ENCODE peak calls at places on chromosomes 12 and 14, in eight cellular contexts. E, Z, X, W, Y, J, I and A are unnamed samples.

GRCh38 chr12:5900533-5901255 is 44.4 kb downstream of the ANO2 start:
- DNase-seq in Z (no peak), Y (no peak), X (no peak), J (no peak), I (no peak), W (no peak), E (no peak), A (no peak)

GRCh38 chr14:23478109-23478698 is 8.7 kb downstream of the NGDN start:
- DNase-seq in Z (peak), I (peak), E (peak), X (peak), W (peak), Y (peak), J (peak), A (peak)

GRCh38 chr12:49020441-49020840 is 1.9 kb upstream of the PRKAG1 start:
- DNase-seq in Z (no peak), W (no peak), E (no peak), J (no peak), I (no peak), Y (no peak), X (no peak), A (no peak)

GRCh38 chr12:26044007-26044394 is 80.8 kb downstream of the BHLHE41 start:
- DNase-seq in W (peak), I (no peak), Y (no peak), J (no peak), Z (no peak), X (no peak), E (no peak), A (no peak)

GRCh38 chr12:79206871-79207270 is 342.3 kb downstream of the SYT1 start:
- DNase-seq in E (no peak), I (no peak), Z (no peak), J (no peak), W (no peak), Y (no peak), X (no peak), A (no peak)

GRCh38 chr12:65728913-65729793 is 95.1 kb upstream of the HMGA2 start:
- DNase-seq in I (no peak), Y (no peak), Z (no peak), E (no peak), W (no peak), J (peak), X (peak), A (peak)

GRCh38 chr14:65403231-65403630 is 9.3 kb upstream of the FUT8 start:
- DNase-seq in E (no peak), Y (no peak), J (no peak), W (peak), Z (no peak), I (no peak), X (no peak), A (no peak)

GRCh38 chr14:96297999-96298398 is 42.0 kb downstream of the BDKRB1 start:
- DNase-seq in X (no peak), W (no peak), Z (no peak), J (no peak), Y (no peak), I (no peak), E (no peak), A (no peak)

GRCh38 chr12:75479963-75480461 is 543 bp upstream of the GLIPR1 start:
- DNase-seq in I (no peak), E (peak), W (no peak), Y (no peak), J (no peak), Z (no peak), X (no peak), A (no peak)

GRCh38 chr12:70049596-70050360 is 193.5 kb upstream of the CNOT2 start:
- DNase-seq in Y (no peak), I (no peak), X (no peak), J (no peak), Z (no peak), W (no peak), E (no peak), A (no peak)

DNA sequence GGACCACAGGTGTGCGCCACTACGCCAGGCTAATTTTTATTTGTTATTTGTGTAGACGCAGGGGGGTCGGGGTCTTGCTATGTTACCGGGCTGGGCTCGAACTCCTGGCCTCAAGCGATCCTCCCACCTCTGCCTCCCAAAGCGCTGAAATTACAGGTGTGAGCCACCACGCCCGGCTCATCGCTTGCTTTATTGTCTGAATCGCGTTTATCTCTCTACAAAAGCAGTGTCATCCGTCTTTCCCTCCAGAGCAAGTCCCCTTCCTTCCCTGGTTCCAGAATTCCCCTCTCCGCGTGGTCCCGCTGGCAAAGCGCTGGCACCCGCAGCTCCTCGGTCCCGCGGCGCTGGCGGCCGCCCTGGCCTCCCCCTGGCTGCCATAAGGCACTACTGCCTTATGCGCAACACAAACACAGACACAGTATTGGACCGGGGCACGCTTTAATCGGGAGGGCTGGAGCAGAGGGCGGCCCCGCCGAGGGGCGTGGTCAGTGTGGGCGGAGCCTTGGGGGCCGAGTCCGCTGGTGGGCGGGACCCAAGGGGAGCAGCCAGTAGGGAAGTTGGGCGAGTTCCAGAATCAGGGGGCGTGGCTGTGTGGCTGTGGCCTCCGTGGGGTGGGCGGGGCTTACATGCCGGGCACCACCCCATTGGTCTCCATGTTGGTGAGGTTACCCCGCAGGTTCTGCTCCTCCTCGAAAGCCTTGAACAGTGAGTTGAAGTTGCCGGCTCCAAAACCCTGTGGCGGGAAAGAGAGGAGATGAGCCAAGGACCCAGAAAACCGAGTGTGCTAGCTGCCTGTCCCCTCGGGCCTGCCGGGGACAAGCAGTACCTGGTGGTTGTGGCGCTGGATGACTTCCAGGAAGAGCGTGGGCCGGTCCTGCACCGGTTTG is 19.3 kb downstream of the HPD start:
- DNase-seq in Z (peak), Y (peak), E (peak), I (peak), J (peak), W (peak), X (peak), A (peak)
- TF ChIP-seq CTCF in Z (no peak), Y (peak), E (peak), I (peak), J (peak), W (peak), X (no peak), A (peak)

GRCh38 chr12:126210026-126210425 is 1144.8 kb downstream of the AACS start:
- DNase-seq in X (no peak), I (no peak), Y (no peak), E (no peak), J (no peak), Z (no peak), W (peak), A (no peak)

GRCh38 chr12:126212827-126213226 is 1147.6 kb downstream of the AACS start:
- DNase-seq in W (no peak), Z (no peak), Y (no peak), I (no peak), X (no peak), E (no peak), J (no peak), A (no peak)

GRCh38 chr12:126210448-126210847 is 1145.2 kb downstream of the AACS start:
- DNase-seq in I (no peak), X (no peak), J (no peak), Z (no peak), E (no peak), W (peak), Y (no peak), A (no peak)
- TF ChIP-seq CTCF in I (no peak), X (no peak), J (no peak), Z (no peak), E (no peak), W (no peak), Y (no peak), A (no peak)

GRCh38 chr12:99390707-99391106 is 256.8 kb upstream of the GARIN6 start:
- DNase-seq in X (peak), I (no peak), Y (no peak), E (no peak), Z (no peak), W (no peak), J (no peak), A (peak)
- TF ChIP-seq CTCF in X (peak), I (no peak), Y (peak), E (peak), Z (no peak), W (no peak), J (no peak), A (peak)

GRCh38 chr12:101939306-101939705 is 61.9 kb downstream of the DRAM1 start:
- DNase-seq in J (no peak), Y (no peak), I (no peak), E (no peak), W (no peak), X (no peak), Z (no peak), A (no peak)
- TF ChIP-seq CTCF in J (no peak), Y (no peak), I (no peak), E (no peak), W (no peak), X (no peak), Z (no peak), A (no peak)

GRCh38 chr14:92470215-92470614 is 43.4 kb upstream of the RIN3 start:
- DNase-seq in Z (no peak), Y (peak), I (no peak), E (peak), W (peak), J (no peak), X (no peak), A (no peak)

GRCh38 chr14:92471919-92472318 is 41.7 kb upstream of the RIN3 start:
- DNase-seq in W (peak), Z (no peak), I (no peak), X (peak), Y (peak), J (no peak), E (peak), A (no peak)

GRCh38 chr14:92472860-92473259 is 40.7 kb upstream of the RIN3 start:
- DNase-seq in Y (no peak), Z (no peak), J (no peak), X (no peak), W (no peak), E (no peak), I (peak), A (no peak)

GRCh38 chr14:92466068-92466458 is 47.5 kb upstream of the RIN3 start:
- DNase-seq in I (no peak), W (no peak), X (no peak), J (no peak), Z (no peak), Y (no peak), E (no peak), A (no peak)

DNA sequence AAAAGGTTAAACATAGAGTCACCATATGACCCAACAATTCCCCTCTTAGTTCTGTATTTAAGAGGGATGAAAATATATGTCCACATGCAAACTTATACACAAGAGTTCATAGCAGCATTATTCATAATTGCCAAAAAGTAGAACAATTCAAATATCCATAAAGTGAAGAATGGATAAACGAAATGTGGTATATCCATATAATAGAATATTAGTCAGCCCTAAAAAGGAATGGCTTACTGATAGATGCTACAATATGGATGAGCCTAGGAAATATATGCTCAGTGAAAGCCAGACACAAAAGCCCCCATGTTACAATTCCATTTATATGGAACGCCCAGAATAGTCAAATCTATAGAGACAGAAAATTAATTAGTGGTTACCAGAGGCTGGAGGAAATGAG is 44.1 kb upstream of the RIN3 start:
- DNase-seq in E (no peak), Y (no peak), Z (no peak), I (no peak), J (no peak), X (no peak), W (no peak), A (no peak)
- TF ChIP-seq CTCF in E (no peak), Y (no peak), Z (no peak), I (no peak), J (no peak), X (no peak), W (no peak), A (no peak)

DNA sequence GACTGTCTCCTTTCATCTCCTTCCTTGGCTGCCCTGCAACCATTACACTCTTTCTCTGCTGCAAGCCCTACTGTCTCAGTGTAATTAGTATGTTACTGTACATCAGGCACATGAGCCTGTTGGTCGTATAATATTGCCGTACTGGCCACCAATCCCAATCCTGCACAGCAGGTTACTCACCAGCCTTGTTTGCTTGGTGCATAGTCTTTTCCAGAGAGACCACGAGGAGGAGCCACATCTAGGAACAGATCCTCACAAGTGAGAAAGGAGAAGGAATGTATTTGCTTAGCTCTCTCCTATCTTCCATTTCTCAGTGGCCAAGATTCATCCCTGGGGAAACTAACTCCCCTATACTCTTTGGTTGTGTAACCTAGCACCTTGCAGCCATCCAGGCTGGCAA is 33.0 kb upstream of the BICDL1 start:
- DNase-seq in X (no peak), Z (no peak), Y (no peak), I (no peak), J (no peak), W (no peak), E (no peak), A (no peak)
- TF ChIP-seq CTCF in X (no peak), Z (no peak), Y (no peak), I (no peak), J (no peak), W (no peak), E (no peak), A (no peak)

DNA sequence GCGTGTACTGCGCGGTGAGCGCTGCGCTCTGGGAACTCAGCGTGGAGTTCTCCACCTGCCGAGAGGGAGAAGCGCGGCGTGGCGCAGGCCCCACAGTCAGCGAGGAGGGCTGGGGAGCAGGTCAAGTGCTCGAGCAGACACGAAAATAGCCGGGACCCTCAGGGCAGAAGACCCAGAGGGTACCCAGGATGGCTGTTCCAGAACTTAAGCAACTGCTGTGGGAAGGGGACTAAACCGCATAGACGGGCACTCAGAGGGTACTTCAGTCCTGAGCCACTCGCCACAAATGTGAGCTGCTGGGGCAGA is 59.4 kb upstream of the GPR68 start:
- DNase-seq in Y (no peak), W (no peak), I (no peak), Z (no peak), X (no peak), E (no peak), J (no peak), A (no peak)
- TF ChIP-seq CTCF in Y (no peak), W (no peak), I (no peak), Z (no peak), X (no peak), E (no peak), J (no peak), A (no peak)

GRCh38 chr12:122951979-122952892 is 14.0 kb downstream of the ABCB9 start:
- DNase-seq in W (peak), J (peak), Z (peak), E (no peak), Y (no peak), X (peak), I (peak), A (peak)
- TF ChIP-seq CTCF in W (peak), J (peak), Z (no peak), E (peak), Y (peak), X (peak), I (peak), A (peak)

DNA sequence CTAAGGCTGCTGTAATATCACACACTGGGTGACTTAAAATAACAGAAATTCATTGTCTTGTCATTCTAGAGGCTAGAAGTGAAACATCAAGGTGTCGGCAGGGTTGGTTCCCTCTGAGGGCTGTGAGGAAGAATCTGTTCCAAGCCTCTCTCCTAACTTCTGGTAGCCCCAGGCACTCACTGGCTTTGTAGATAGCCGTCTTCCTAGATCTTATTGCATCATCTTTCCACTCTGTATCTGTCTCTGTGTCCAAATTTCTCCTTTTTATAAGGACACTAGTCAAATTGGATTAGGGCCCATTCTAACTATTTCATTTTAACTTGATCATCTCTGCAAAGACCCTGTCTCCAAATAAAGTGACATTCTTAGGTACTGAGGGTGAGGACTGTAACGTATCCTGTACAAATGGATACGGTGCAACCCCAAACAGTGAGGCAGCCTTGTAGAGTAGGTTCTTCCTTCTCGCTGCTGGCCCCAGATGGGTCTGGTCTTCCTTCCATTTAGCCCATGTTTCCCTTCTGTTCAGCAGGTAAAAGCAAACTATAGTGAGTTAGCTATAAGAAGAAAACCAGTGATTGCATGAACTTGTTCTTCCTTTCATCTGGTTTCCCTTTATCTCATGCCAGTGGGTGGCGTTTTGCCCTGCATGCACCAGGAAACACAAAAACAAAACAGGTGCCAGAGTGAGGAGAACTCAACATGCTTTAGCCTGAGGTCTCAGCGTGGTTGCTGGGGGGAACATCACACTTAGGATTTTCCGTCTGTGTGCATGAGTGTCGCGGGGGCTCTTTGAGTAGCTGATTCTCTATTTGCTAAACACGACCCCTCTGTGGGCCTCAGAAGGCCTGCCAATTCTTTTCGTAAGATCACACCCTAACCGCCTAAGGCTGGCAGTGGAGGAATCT is 19.5 kb downstream of the TTC9 start:
- DNase-seq in W (no peak), Y (no peak), E (no peak), Z (peak), J (no peak), I (no peak), X (no peak), A (no peak)
- TF ChIP-seq CTCF in W (no peak), Y (peak), E (no peak), Z (no peak), J (no peak), I (no peak), X (no peak), A (no peak)